ENCODE peak calls at places on chromosomes 3 and 15, in seven cellular contexts. H, I, R, K, P, V and M are unnamed samples.

GRCh38 chr3:150414273-150414672 is 6.2 kb downstream of the TSC22D2 start:
- DNase-seq in K (no peak), V (peak; percentile 59), H (no peak), R (no peak), P (no peak), I (peak; percentile 21), M (no peak)

GRCh38 chr15:73996939-73997338 is 2.4 kb downstream of the PML start:
- DNase-seq in I (no peak), R (peak; percentile 50), H (no peak), K (no peak), P (no peak), V (peak; percentile 73), M (no peak)

GRCh38 chr3:2915826-2916225 is 194.3 kb downstream of the IL5RA start:
- DNase-seq in V (no peak), P (no peak), R (no peak), H (no peak), I (no peak), K (no peak), M (no peak)

GRCh38 chr3:62203561-62203960 is 169.8 kb downstream of the FEZF2 start:
- DNase-seq in P (no peak), H (no peak), R (no peak), K (no peak), I (no peak), V (no peak), M (no peak)

GRCh38 chr3:49093853-49094767 is at the start of gene QRICH1:
- DNase-seq in I (peak; percentile 99), P (peak; percentile 92), K (peak; percentile 97), H (peak; percentile 96), V (peak; percentile 99), R (peak; percentile 99), M (peak; percentile 96)

GRCh38 chr3:35965908-35966307 is 326.6 kb downstream of the ARPP21 start:
- DNase-seq in P (no peak), H (peak; percentile 38), K (no peak), I (peak; percentile 49), V (peak; percentile 65), R (no peak), M (no peak)

GRCh38 chr15:38195191-38195901 is 57.3 kb upstream of the SPRED1 start:
- DNase-seq in R (no peak), P (no peak), H (no peak), I (no peak), K (no peak), V (no peak), M (no peak)

GRCh38 chr15:92582206-92582605 is 73.4 kb downstream of the FAM174B start:
- DNase-seq in P (no peak), I (no peak), R (peak; percentile 25), K (no peak), H (no peak), V (no peak), M (no peak)

GRCh38 chr15:41022487-41023090 is 69.3 kb downstream of the CHAC1 start:
- DNase-seq in V (peak; percentile 72), R (no peak), H (peak; percentile 30), K (peak; percentile 38), I (peak; percentile 63), P (peak; percentile 27), M (peak; percentile 36)

GRCh38 chr3:192409203-192409837 is 318.0 kb downstream of the FGF12 start:
- DNase-seq in H (no peak), I (peak; percentile 47), P (no peak), R (peak; percentile 64), V (peak; percentile 46), K (peak; percentile 76), M (no peak)

GRCh38 chr3:100185847-100186246 is 71.5 kb upstream of the FILIP1L start:
- DNase-seq in H (no peak), V (no peak), R (no peak), K (no peak), I (no peak), P (no peak), M (no peak)

GRCh38 chr3:189568931-189569330 is 62.3 kb upstream of the TP63 start:
- DNase-seq in H (no peak), P (no peak), R (no peak), V (no peak), I (no peak), K (no peak), M (no peak)

GRCh38 chr3:189566550-189566949 is 64.6 kb upstream of the TP63 start:
- DNase-seq in H (no peak), V (no peak), R (no peak), K (no peak), I (no peak), P (no peak), M (no peak)

GRCh38 chr3:189567322-189567721 is 63.9 kb upstream of the TP63 start:
- DNase-seq in R (no peak), K (no peak), V (no peak), H (no peak), P (no peak), I (no peak), M (no peak)

GRCh38 chr3:189567772-189568420 is 63.3 kb upstream of the TP63 start:
- DNase-seq in H (no peak), K (no peak), P (no peak), R (no peak), V (no peak), I (no peak), M (no peak)

DNA sequence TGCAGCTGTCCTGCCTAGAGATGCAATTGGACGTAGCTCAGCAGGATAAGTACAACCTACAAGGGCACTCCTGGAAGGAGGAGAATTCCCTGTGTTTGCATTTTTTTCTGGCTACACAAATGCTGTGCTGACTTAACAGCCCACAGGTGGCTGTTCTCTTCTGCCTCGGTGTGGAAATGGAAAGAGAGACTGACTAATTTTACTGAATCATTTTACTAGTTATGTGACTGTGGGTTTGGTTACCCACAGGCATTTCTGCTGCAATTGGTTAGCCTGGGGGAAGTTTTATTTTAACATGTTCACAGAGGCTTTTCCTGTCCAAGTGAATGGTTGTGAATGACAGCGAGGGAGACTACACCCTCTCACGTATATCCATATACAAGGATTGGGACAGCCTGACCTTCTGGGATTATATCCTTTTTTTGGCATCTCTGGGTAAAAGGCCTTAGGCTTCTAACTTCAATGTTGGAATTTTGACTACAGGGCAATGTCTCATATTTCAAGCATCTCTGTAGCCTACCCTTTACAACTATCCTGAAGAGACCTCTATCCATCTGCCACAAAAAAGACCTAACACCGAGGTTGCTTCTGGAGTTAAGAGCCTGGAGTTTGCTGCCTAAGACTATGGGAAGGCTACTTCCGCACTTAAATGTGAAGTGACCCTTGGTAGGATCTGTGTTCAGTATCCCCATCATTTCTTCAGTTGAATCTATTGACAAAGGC is 67.2 kb upstream of the TP63 start:
- DNase-seq in H (peak; percentile 100), P (peak; percentile 90), K (no peak), R (no peak), I (peak; percentile 29), V (peak; percentile 90), M (peak; percentile 46)
- TF ChIP-seq CTCF in H (no peak), P (peak; percentile 15), K (no peak), R (no peak), I (no peak), V (no peak), M (no peak)

GRCh38 chr3:53485675-53486365 is 8.6 kb upstream of the CACNA1D start:
- DNase-seq in H (no peak), P (no peak), R (no peak), I (no peak), V (no peak), K (no peak), M (no peak)

GRCh38 chr3:53490131-53490474 is 4.3 kb upstream of the CACNA1D start:
- DNase-seq in V (no peak), K (no peak), R (no peak), H (no peak), P (no peak), I (no peak), M (no peak)

GRCh38 chr3:53489401-53490130 is 4.8 kb upstream of the CACNA1D start:
- DNase-seq in V (no peak), I (peak; percentile 33), R (no peak), P (no peak), K (no peak), H (no peak), M (no peak)

GRCh38 chr3:53484979-53485378 is 9.4 kb upstream of the CACNA1D start:
- DNase-seq in I (no peak), P (no peak), H (no peak), R (no peak), K (no peak), V (no peak), M (no peak)

DNA sequence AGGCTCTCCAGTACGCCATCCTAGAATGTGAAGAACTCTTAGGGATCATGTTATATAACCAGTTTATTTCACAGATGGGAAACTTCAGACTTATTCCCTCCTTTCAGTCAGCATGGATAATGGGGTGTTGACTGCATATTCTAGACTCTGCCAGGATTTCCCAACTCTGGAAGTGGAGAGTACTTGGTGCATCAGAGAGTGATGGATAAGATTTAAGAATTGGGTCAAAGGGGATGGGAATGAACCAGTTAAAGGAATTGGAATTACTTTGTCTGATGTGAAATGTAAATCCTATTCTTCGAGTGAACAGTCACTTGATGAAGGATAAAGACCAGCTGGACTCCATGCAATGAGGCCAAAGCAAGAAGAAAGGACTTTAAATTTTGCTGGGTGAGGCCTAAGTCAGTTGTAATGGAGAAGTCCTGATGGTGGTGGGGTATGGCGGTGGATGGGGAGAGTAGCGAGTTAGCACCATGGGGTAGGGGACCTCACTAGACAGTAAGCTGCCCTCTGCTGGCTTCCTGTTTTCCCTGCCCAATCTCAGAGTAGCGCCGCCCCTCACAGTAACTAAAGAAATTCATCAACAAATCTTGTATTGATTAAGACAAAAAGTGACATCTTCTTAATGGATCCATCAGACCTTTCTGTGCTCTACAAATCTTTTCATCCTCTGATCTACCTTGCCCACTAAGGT is 7.3 kb upstream of the CACNA1D start:
- DNase-seq in H (no peak), I (no peak), P (no peak), V (no peak), K (no peak), R (no peak), M (no peak)
- TF ChIP-seq CTCF in H (no peak), I (no peak), P (no peak), V (no peak), K (peak; percentile 48), R (no peak), M (no peak)

DNA sequence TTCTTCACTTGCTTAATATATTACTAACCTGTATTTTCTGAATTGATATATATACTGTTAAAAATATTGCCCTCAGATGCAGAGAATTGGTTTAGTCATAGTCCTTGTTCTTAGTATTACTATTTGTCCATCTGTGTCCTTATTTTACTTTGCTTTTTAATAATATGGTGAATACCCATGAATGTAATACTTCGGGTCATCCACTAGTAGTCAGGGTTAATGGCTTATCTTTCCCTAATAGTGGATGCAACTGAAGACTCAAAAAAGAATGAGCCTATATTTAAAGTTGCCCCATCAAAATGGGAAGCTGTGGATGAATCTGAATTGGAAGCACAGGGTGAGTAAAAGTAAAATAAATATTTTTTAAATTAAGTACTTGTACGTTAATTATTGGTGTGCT is 36.5 kb downstream of the U2SURP start:
- DNase-seq in K (no peak), V (no peak), P (no peak), H (no peak), I (no peak), R (no peak), M (no peak)
- TF ChIP-seq CTCF in K (peak; percentile 38), V (peak; percentile 21), P (no peak), H (no peak), I (no peak), R (no peak), M (no peak)

DNA sequence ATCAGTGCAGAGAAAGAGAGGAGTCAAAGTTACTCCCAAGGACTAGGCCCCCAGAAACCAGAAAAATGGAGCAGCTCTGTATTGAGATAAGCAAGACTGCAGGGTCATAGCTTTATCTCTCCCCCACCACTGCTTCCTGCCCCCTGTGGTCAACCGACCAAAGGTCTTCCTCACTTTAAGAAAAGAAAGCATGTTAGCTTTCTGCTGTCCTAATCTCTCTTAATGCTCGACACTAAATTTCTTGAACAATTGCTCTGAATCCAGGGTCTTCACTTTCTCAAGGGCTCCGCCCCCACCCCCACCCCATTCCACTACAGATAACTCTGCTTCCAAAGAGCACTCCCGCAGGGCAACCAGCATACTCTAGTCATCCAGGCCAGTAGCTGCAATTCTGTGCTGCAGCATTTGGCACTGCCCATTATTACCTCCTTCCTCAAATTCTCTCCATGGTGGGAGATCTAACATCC is 31.9 kb downstream of the TNIK start:
- DNase-seq in I (no peak), P (no peak), H (no peak), V (no peak), R (no peak), K (peak; percentile 46), M (no peak)
- TF ChIP-seq CTCF in I (no peak), P (no peak), H (no peak), V (no peak), R (no peak), K (no peak), M (no peak)